ENCODE peak calls at places on chromosomes 3 and 15, in eight cellular contexts. W is adrenal gland, S is heart left ventricle, E is IMR-90, O is body of pancreas, R is HCT116, D is stomach, C is sigmoid colon. K is an unnamed sample. For H3K4me1, the result is how much of the 10 kb centered on the place peaks cover.

GRCh38 chr3:15820911-15821310 is 23.1 kb upstream of the ANKRD28 start:
- DNase-seq in W (no peak), S (no peak), E (no peak), O (no peak), R (no peak), D (no peak), C (no peak), K (no peak)

GRCh38 chr15:68650901-68651709 is 72.3 kb downstream of the CORO2B start:
- DNase-seq in W (peak), S (peak), E (no peak), O (peak), R (peak), D (peak), C (peak), K (peak)

GRCh38 chr15:41494190-41494921 is 682 bp downstream of the ITPKA start:
- DNase-seq in W (peak), S (peak), E (no peak), O (peak), R (no peak), D (peak), C (no peak), K (no peak)

GRCh38 chr3:97872209-97873042 is 50.6 kb downstream of the CRYBG3 start:
- DNase-seq in W (peak), S (no peak), E (peak), O (no peak), R (no peak), D (no peak), C (no peak), K (no peak)

GRCh38 chr15:74505837-74506514 is 35.0 kb upstream of the ARID3B start:
- DNase-seq in W (no peak), S (no peak), E (peak), O (no peak), R (no peak), D (no peak), C (no peak), K (no peak)

GRCh38 chr15:36106640-36107335 is 472.6 kb upstream of the CDIN1 start:
- DNase-seq in W (no peak), S (no peak), E (no peak), O (no peak), R (no peak), D (no peak), C (no peak), K (no peak)

GRCh38 chr15:58453931-58454793 is 22.4 kb downstream of the LIPC start:
- DNase-seq in W (no peak), S (no peak), E (no peak), O (peak), R (no peak), D (no peak), C (peak), K (no peak)

GRCh38 chr3:127790009-127790533 is 32.2 kb downstream of the MGLL start:
- DNase-seq in W (no peak), S (no peak), E (no peak), O (no peak), R (no peak), D (no peak), C (peak), K (no peak)

GRCh38 chr3:41338276-41338675 is 139.0 kb downstream of the CTNNB1 start:
- DNase-seq in W (no peak), S (no peak), E (peak), O (no peak), R (no peak), D (no peak), C (no peak), K (no peak)

GRCh38 chr3:14406336-14406735 is 3.9 kb downstream of the SLC6A6 start:
- DNase-seq in W (no peak), S (no peak), E (no peak), O (no peak), R (no peak), D (no peak), C (no peak), K (no peak)
- H3K4me1 ChIP-seq in W (under half), S (under half), E (under half), O (under half), R (half or more), D (half or more), C (under half), K (under half)

GRCh38 chr15:101168463-101168824 is 83.4 kb downstream of the CHSY1 start:
- DNase-seq in W (peak), S (peak), E (peak), O (peak), R (no peak), D (peak), C (peak), K (no peak)
- H3K27ac ChIP-seq in W (peak), S (peak), E (peak), O (no peak), R (no peak), D (peak), C (peak), K (no peak)

GRCh38 chr3:141422961-141423582 is 54.8 kb downstream of the ZBTB38 start:
- DNase-seq in W (no peak), S (no peak), E (no peak), O (no peak), R (no peak), D (no peak), C (no peak), K (no peak)

GRCh38 chr3:141425523-141426233 is 57.4 kb downstream of the ZBTB38 start:
- DNase-seq in W (no peak), S (no peak), E (peak), O (no peak), R (no peak), D (no peak), C (no peak), K (no peak)

GRCh38 chr3:141429371-141430035 is 57.3 kb upstream of the RASA2 start:
- DNase-seq in W (no peak), S (no peak), E (no peak), O (no peak), R (no peak), D (no peak), C (peak), K (no peak)

GRCh38 chr3:141427764-141428163 is 59.1 kb upstream of the RASA2 start:
- DNase-seq in W (no peak), S (no peak), E (no peak), O (peak), R (no peak), D (no peak), C (no peak), K (no peak)

DNA sequence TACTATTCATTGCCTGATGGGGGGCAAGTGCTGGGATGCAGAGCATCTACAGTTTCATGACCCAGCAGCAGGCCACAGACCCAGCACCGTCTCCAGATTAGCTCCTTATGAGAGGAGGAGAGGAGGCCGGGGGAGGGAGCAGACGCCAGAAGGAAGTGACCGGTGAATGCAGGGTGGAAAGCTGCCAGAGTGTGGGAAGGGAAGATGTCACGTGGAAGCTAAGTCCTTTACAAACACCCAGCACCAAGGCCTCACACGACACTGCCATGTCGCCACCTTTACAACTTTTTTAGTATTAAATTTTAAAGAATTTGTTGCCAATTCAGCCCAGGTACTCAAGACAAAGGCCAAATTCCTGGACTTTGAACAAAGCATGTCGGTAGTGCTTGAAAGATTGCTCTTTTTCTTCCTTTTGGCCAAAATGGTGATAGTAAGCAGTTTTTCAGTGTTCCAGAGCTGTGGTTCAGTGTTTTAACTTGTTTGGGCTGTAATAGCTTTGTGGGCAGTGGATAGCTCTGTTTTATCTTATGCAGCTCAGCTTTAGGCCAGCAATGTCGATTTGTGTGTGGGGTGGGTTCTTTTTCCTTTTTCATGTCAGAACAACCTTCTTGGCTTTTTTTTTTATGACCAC is 58.2 kb downstream of the ZBTB38 start:
- DNase-seq in W (peak), S (peak), E (peak), O (peak), R (no peak), D (peak), C (peak), K (peak)
- TF ChIP-seq POLR2A in W (no peak), S (peak), E (no peak), O (no peak), R (no peak), D (no peak), C (no peak), K (no peak)

GRCh38 chr3:141070229-141070628 is 19.1 kb downstream of the SPSB4 start:
- DNase-seq in W (no peak), S (no peak), E (no peak), O (no peak), R (no peak), D (no peak), C (no peak), K (no peak)
- H3K4me1 ChIP-seq in W (under half), S (under half), E (under half), O (half or more), R (under half), D (under half), C (under half), K (under half)

DNA sequence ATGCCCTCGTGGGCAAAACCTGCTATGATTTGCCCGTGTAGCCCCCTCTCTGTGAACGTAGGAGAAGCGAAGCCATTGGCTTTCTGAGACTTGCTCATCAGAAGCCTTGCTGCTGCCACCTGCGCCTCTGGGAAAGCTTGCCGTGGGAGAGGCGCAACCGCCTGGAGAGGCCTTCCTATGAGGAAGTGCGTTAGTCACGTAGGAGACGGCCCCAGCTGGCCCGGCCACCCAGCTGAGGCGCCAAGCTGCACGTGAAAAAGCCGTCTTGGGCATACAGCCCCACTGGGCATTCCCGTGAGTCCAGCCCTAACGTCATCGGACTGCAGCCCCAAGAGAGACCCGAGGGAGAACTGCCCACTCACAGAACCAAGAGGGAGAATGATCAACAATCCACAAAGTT is 49.1 kb upstream of the TJP1 start:
- DNase-seq in W (peak), S (peak), E (no peak), O (peak), R (no peak), D (no peak), C (no peak), K (peak)
- H3K27ac ChIP-seq in W (no peak), S (peak), E (no peak), O (peak), R (no peak), D (peak), C (peak), K (no peak)

GRCh38 chr3:52301042-52301441 is 13.4 kb downstream of the GLYCTK start:
- DNase-seq in W (no peak), S (peak), E (no peak), O (no peak), R (no peak), D (no peak), C (no peak), K (no peak)
- TF ChIP-seq POLR2A in W (no peak), S (no peak), E (no peak), O (no peak), R (no peak), D (no peak), C (no peak), K (no peak)

DNA sequence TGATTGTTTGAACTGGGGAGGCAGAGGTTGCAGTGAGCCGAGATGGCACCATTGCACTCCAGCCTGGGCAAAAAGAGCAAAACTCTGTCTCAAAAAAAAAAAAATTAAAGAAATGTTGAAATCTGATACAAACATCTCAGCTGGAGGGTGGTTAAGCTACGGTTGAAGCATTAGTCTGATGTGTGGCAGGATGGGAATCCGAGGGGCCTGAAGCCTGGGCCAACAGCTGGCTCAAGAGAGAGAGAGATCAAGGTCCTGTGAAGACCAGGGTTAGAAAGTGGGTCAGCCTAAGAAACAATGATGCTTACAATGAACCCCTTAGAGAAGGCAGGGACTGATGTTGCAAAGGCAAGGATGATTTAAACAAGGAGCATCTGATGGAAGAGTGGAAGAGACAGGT is 69.8 kb downstream of the CD200R1L start:
- DNase-seq in W (no peak), S (no peak), E (peak), O (no peak), R (no peak), D (no peak), C (no peak), K (no peak)
- H3K4me1 ChIP-seq in W (under half), S (under half), E (under half), O (under half), R (under half), D (half or more), C (under half), K (under half)

GRCh38 chr3:67653425-67654098 is 850 bp downstream of the SUCLG2 start:
- DNase-seq in W (no peak), S (no peak), E (peak), O (no peak), R (no peak), D (no peak), C (no peak), K (no peak)
- H3K27ac ChIP-seq in W (peak), S (peak), E (peak), O (peak), R (peak), D (peak), C (peak), K (peak)